ENCODE peak calls at places on chromosomes 1 and 21, in nine cellular contexts. T, V, Z, I, U, O, M, C and W are unnamed samples. For H3K4me1, the result is how much of the 10 kb centered on the place peaks cover.

GRCh38 chr1:156336242-156336641 is 1.9 kb downstream of the CCT3 start:
- DNase-seq in M (no peak), T (no peak), O (no peak), I (no peak), V (no peak), Z (no peak), C (no peak), U (no peak), W (no peak)

GRCh38 chr1:218475699-218476098 is 130.6 kb downstream of the TGFB2 start:
- DNase-seq in T (no peak), O (no peak), I (no peak), Z (no peak), V (no peak), U (no peak), C (no peak), M (no peak), W (no peak)

GRCh38 chr1:91710261-91710660 is 175.7 kb downstream of the TGFBR3 start:
- DNase-seq in C (no peak), T (no peak), I (no peak), Z (no peak), O (no peak), V (no peak), M (no peak), U (no peak), W (no peak)

GRCh38 chr1:157240495-157241184 is 102.4 kb upstream of the ETV3 start:
- DNase-seq in M (peak), T (no peak), I (no peak), Z (no peak), U (no peak), V (no peak), O (peak), C (no peak), W (peak)

GRCh38 chr1:200453544-200453905 is 43.7 kb upstream of the ZNF281 start:
- DNase-seq in C (no peak), V (no peak), I (no peak), U (no peak), T (no peak), Z (no peak), M (no peak), O (no peak), W (no peak)

GRCh38 chr1:9341301-9341845 is 48.7 kb downstream of the SPSB1 start:
- DNase-seq in T (no peak), Z (no peak), I (no peak), M (no peak), U (no peak), C (no peak), O (no peak), V (no peak), W (no peak)

GRCh38 chr1:198913667-198914066 is 274.8 kb downstream of the PTPRC start:
- DNase-seq in U (no peak), T (no peak), V (no peak), Z (no peak), O (no peak), C (no peak), M (no peak), I (no peak), W (no peak)

GRCh38 chr1:87151500-87152421 is 176.9 kb upstream of the LMO4 start:
- DNase-seq in O (peak), V (no peak), U (peak), T (peak), C (no peak), Z (peak), M (no peak), I (peak), W (peak)

GRCh38 chr1:68384872-68385390 is 64.8 kb downstream of the RPE65 start:
- DNase-seq in M (no peak), U (no peak), I (no peak), T (no peak), C (no peak), Z (no peak), V (no peak), O (no peak), W (no peak)
- H3K27ac ChIP-seq in M (no peak), U (no peak), I (no peak), T (no peak), C (no peak), Z (peak), V (peak), O (peak), W (no peak)

DNA sequence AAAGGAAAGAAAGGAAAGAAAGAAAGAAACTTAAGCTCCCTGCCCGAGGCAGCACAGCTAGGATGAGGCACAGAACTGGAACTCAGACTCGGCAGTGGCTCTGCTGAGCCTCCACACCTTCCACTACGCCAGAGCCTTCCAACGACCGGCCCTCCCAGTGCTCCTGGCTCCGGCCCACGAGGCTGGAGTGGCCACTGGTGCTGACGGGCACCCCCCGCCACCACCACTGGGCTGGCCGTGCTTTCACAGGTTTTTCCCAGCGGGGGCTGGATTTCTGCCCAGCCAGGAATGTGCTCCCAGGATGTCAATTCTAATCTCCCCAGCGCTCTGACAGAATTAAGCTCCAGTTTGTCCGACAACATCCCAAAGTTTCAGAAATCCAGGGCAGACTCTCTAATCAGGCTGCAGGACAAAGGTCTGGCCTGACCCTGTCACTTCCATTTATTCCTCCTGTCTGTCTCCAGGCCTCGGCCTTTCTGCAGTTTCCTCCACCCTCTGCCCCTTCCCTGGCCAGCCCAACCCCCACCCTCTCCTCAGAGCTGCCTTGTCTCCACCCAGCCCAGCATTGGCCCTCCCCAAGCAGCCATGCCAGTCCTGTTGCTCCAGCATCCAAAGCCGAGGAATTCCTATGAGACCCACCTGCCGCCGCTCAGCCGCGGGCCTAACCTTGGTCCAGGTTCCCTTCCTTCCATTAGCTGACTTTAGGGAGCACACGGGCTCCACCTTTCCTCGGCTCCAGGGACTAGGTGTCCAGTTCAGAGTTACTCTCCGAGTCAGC is 81.9 kb downstream of the CASZ1 start:
- DNase-seq in V (no peak), O (peak), M (no peak), C (no peak), T (no peak), I (no peak), U (no peak), Z (no peak), W (peak)
- TF ChIP-seq EP300 in V (no peak), O (no peak), M (no peak), C (no peak), T (no peak), I (no peak), U (no peak), Z (no peak), W (no peak)

DNA sequence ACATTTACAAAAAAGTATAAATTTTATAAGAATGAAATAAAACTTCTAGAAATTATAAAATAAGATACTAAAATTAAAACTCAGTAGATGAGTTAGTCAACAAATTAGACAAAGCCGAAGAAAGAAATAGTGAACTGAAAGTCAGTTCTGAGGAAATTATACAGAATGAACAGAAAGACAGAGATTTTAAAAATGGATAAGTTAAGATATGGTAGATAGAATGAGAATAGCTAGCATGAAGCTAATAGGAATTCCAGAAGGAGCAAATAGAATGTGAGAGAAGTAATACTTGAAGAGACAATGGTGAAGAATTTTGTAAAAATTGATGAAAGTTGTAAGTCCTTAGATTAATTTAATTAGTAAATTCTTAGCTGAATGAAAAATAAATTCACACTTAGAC is 430.4 kb upstream of the RUNX1 start:
- DNase-seq in O (no peak), T (no peak), C (no peak), I (no peak), Z (no peak), M (no peak), V (no peak), U (no peak), W (no peak)
- H3K4me1 ChIP-seq in O (under half), T (under half), C (under half), I (under half), Z (under half), M (under half), V (under half), U (under half), W (under half)

GRCh38 chr21:37220981-37221664 is 46.0 kb downstream of the VPS26C start:
- DNase-seq in T (peak), Z (peak), C (peak), O (peak), M (peak), U (peak), I (peak), V (peak), W (peak)
- H3K27ac ChIP-seq in T (peak), Z (peak), C (peak), O (peak), M (peak), U (peak), I (peak), V (peak), W (peak)

DNA sequence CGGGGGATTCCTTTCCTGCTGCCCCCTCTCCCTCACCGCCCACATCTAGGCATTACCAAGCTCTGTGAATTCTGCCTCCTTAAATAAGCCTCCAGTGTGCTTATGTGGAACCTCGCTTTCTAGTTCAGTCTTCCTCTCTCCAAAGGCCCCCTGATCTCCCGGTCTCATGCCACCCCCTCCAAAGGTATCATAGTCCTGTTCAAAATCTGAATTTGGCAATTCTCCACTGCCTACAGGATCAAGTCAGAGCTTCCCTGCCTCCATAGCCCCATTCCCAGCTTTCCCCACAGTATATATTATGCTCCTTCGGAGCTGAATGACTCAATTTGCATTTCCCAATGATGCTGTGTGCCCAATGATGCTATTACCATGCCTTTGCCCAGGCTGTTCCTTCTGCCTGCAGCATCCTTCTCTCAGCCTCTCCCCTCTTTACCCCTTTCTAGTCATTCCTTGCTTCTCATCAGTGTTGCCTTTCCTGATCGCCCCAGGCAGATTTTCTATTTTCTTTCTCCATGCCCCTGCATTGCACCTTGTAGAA is 1.7 kb downstream of the AZIN2 start:
- DNase-seq in I (no peak), O (no peak), Z (no peak), U (no peak), T (no peak), C (no peak), M (no peak), V (no peak), W (no peak)
- TF ChIP-seq EP300 in I (no peak), O (no peak), Z (no peak), U (no peak), T (no peak), C (no peak), M (no peak), V (no peak), W (no peak)